ENCODE peak calls at places on chromosome 13, in four cellular contexts. M is H1; J is tibial nerve; I is CD4-positive, alpha-beta memory T cell. D is an unnamed sample. For H3K36me3 and H3K9me3, the result is how much of the 10 kb centered on the place peaks cover.

GRCh38 chr13:27026396-27026795 is 145.2 kb downstream of the USP12 start:
- DNase-seq in M (no peak), J (no peak), I (no peak), D (no peak)

GRCh38 chr13:50353651-50354415 is 338.6 kb downstream of the KCNRG start:
- DNase-seq in M (no peak), J (no peak), I (no peak), D (no peak)

GRCh38 chr13:28494861-28495585 is at the start of gene FLT1:
- DNase-seq in M (peak), J (no peak), I (peak), D (peak)

GRCh38 chr13:71866173-71867091 is 572 bp downstream of the DACH1 start:
- DNase-seq in M (no peak), J (no peak), I (no peak), D (peak)

GRCh38 chr13:70375718-70376117 is 267.5 kb upstream of the KLHL1 start:
- DNase-seq in M (no peak), J (no peak), I (no peak), D (no peak)

GRCh38 chr13:24215732-24216131 is 55.2 kb downstream of the SPATA13 start:
- DNase-seq in M (no peak), J (no peak), I (no peak), D (no peak)

GRCh38 chr13:97005631-97006262 is 11.5 kb upstream of the OXGR1 start:
- DNase-seq in M (no peak), J (no peak), I (no peak), D (no peak)

GRCh38 chr13:110923086-110923485 is 8.2 kb upstream of the ANKRD10 start:
- DNase-seq in M (no peak), J (no peak), I (no peak), D (no peak)

GRCh38 chr13:30443957-30444404 is 21.7 kb downstream of the UBE2L5 start:
- DNase-seq in M (no peak), J (no peak), I (no peak), D (no peak)

GRCh38 chr13:22738357-22738756 is 442.4 kb upstream of the SGCG start:
- DNase-seq in M (no peak), J (no peak), I (no peak), D (no peak)

GRCh38 chr13:22765566-22765965 is 415.2 kb upstream of the SGCG start:
- DNase-seq in M (no peak), J (no peak), I (no peak), D (no peak)

GRCh38 chr13:77375554-77375953 is 48.7 kb upstream of the MYCBP2 start:
- DNase-seq in M (no peak), J (no peak), I (no peak), D (no peak)

GRCh38 chr13:80473695-80474094 is 132.8 kb upstream of the SPRY2 start:
- DNase-seq in M (no peak), J (no peak), I (no peak), D (no peak)
- H3K27ac ChIP-seq in M (no peak), J (no peak), I (no peak), D (no peak)

GRCh38 chr13:78650725-78651083 is 8.3 kb downstream of the OBI1 start:
- DNase-seq in M (no peak), J (no peak), I (no peak), D (no peak)
- H3K36me3 ChIP-seq in M (under half), J (under half), I (under half), D (under half)

GRCh38 chr13:32454886-32455593 is 27.1 kb upstream of the N4BP2L1 start:
- DNase-seq in M (no peak), J (no peak), I (no peak), D (no peak)

GRCh38 chr13:32455594-32455903 is 27.6 kb upstream of the N4BP2L1 start:
- DNase-seq in M (no peak), J (no peak), I (no peak), D (no peak)

GRCh38 chr13:32453981-32454380 is 26.1 kb upstream of the N4BP2L1 start:
- DNase-seq in M (no peak), J (no peak), I (no peak), D (no peak)

DNA sequence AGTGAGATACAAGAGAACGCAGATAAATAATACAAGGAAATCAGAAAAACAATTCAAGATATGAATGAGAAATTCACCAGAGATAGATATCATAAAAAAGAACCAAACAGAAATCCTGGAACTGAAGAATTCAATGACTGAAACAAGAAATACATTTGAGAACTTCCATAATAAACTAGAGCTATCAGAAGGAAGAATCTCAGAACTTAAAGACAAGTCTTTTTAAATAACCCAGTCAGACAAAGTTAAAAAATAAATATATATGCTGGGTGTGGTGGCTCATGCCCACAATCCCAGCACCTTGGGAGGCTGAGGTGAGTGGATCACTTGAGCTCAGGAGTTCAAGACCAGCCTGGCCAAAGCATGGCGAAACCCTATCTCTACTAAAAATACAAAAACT is 28.7 kb upstream of the N4BP2L1 start:
- DNase-seq in M (no peak), J (no peak), I (no peak), D (no peak)
- H3K9me3 ChIP-seq in M (under half), J (under half), I (under half), D (under half)

GRCh38 chr13:54317722-54318121 is 1289.1 kb downstream of the OLFM4 start:
- DNase-seq in M (no peak), J (no peak), I (no peak), D (no peak)

DNA sequence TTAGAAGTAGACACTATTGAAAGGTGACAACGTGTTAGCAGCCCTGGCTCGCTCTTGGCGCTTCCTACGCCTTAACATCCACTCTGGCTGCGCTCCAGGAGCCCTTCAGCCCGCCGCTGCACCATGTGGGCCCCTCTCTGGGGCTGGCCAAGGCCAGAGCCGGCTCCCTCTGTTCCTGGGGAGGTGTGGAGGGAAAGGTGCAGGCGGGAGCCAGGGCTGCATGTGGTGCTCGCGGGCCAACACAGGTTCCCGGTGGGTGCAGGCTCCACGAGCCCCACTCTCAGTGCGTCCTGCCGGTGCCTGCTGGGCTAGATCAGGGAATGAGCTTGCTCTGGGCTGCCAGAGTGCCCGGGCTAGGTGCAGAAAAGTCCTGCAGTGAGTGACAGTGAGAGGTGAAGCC is 1284.3 kb downstream of the OLFM4 start:
- DNase-seq in M (no peak), J (no peak), I (no peak), D (no peak)
- H3K27ac ChIP-seq in M (no peak), J (no peak), I (no peak), D (no peak)

GRCh38 chr13:40749327-40749726 is 21.7 kb downstream of the MRPS31 start:
- DNase-seq in M (no peak), J (no peak), I (no peak), D (no peak)
- H3K36me3 ChIP-seq in M (under half), J (under half), I (under half), D (under half)

DNA sequence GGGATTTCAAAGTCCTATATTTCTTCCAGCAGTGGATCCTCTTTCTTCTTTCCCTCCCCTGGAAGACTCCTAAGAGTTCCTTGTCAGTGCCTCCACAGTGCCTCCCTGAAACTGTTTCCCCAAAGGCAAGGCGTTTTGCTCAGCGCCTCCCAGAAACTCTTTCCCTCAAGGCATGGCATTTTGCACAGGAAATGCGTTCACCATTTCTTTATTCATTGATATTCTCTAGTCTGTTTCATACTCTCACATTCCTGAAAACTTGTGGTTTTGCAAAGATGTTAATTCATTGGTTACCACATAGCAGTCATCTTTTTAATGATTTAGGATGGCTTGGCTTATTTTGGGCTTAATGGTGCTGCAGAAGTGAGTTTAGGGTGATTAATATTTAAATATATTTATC is 177.3 kb upstream of the SLC10A2 start:
- DNase-seq in M (no peak), J (no peak), I (no peak), D (no peak)
- H3K9me3 ChIP-seq in M (under half), J (under half), I (under half), D (under half)

GRCh38 chr13:98488736-98489135 is 88.2 kb downstream of the STK24 start:
- DNase-seq in M (no peak), J (no peak), I (no peak), D (no peak)
- H3K27ac ChIP-seq in M (no peak), J (no peak), I (no peak), D (peak)

D was measured in kidney.